ENCODE peak calls at places on chromosomes 11 and 22, in seven cellular contexts. V is mammary epithelial cell, N is body of pancreas, H is small intestine, D is PC-3, F is cardiac muscle cell, M is MM.1S. Y is an unnamed sample.
A peak's percentile ranks its signal among the peaks of the same experiment; 100 is the strongest.

GRCh38 chr22:24875862-24876506 is 70.0 kb downstream of the SGSM1 start:
- DNase-seq in V (no peak), N (no peak), H (no peak), D (peak; percentile 25), F (peak; percentile 46), M (peak; percentile 60), Y (peak; percentile 13)

GRCh38 chr22:36287881-36288515 is 35.1 kb downstream of the APOL1 start:
- DNase-seq in V (no peak), N (no peak), H (no peak), D (no peak), F (no peak), M (no peak), Y (no peak)

GRCh38 chr11:117179048-117179999 is 781 bp downstream of the SIDT2 start:
- DNase-seq in V (peak; percentile 17), N (no peak), H (peak; percentile 61), D (peak; percentile 25), F (peak; percentile 71), M (peak; percentile 26), Y (no peak)

GRCh38 chr11:101434241-101434640 is 149.6 kb downstream of the TRPC6 start:
- DNase-seq in V (peak; percentile 48), N (no peak), H (no peak), D (no peak), F (no peak), M (no peak), Y (no peak)

GRCh38 chr11:125995313-125995712 is 49.5 kb downstream of the VSIG10L2 start:
- DNase-seq in V (no peak), N (no peak), H (no peak), D (no peak), F (no peak), M (no peak), Y (no peak)

GRCh38 chr22:30217698-30218565 is 28.6 kb downstream of the LIF start:
- DNase-seq in V (peak; percentile 37), N (no peak), H (peak; percentile 40), D (no peak), F (no peak), M (no peak), Y (no peak)

GRCh38 chr22:22883090-22883727 is 4.4 kb upstream of the IGLL5 start:
- DNase-seq in V (no peak), N (no peak), H (no peak), D (no peak), F (no peak), M (no peak), Y (no peak)

GRCh38 chr22:25013634-25014033 is 61.1 kb downstream of the KIAA1671 start:
- DNase-seq in V (peak; percentile 52), N (no peak), H (peak; percentile 97), D (peak; percentile 68), F (no peak), M (no peak), Y (no peak)

GRCh38 chr22:46159777-46160176 is 9.5 kb downstream of the PPARA start:
- DNase-seq in V (peak; percentile 37), N (no peak), H (no peak), D (peak; percentile 73), F (no peak), M (no peak), Y (no peak)

GRCh38 chr22:40076702-40077645 is 82.2 kb downstream of the FAM83F start:
- DNase-seq in V (peak; percentile 12), N (no peak), H (no peak), D (peak; percentile 61), F (peak; percentile 6), M (no peak), Y (no peak)

GRCh38 chr11:662689-663274 is 25.7 kb downstream of the DRD4 start:
- DNase-seq in V (peak; percentile 35), N (peak; percentile 75), H (peak; percentile 67), D (peak; percentile 54), F (peak; percentile 68), M (peak; percentile 51), Y (no peak)

GRCh38 chr11:67304511-67305113 is 1.3 kb downstream of the SSH3 start:
- DNase-seq in V (no peak), N (no peak), H (no peak), D (no peak), F (no peak), M (no peak), Y (no peak)
- H3K27ac ChIP-seq in V (no peak overlapping the region), N (peak overlapping the region; percentile 75), H (no peak overlapping the region), D (no peak overlapping the region), F (no peak overlapping the region), M (no peak overlapping the region), Y (no peak overlapping the region)

GRCh38 chr11:124754710-124755109 is 2.7 kb upstream of the VSIG2 start:
- DNase-seq in V (no peak), N (no peak), H (no peak), D (no peak), F (no peak), M (no peak), Y (no peak)

GRCh38 chr11:124757320-124757719 is 4.8 kb downstream of the ESAM start:
- DNase-seq in V (no peak), N (no peak), H (no peak), D (no peak), F (no peak), M (no peak), Y (no peak)

GRCh38 chr11:124754309-124754708 is 2.3 kb upstream of the VSIG2 start:
- DNase-seq in V (no peak), N (no peak), H (no peak), D (peak; percentile 51), F (no peak), M (no peak), Y (no peak)

GRCh38 chr11:124756753-124757227 is 4.7 kb upstream of the VSIG2 start:
- DNase-seq in V (no peak), N (no peak), H (no peak), D (no peak), F (no peak), M (no peak), Y (no peak)

GRCh38 chr11:124756033-124756752 is 4.1 kb upstream of the VSIG2 start:
- DNase-seq in V (no peak), N (no peak), H (no peak), D (no peak), F (no peak), M (no peak), Y (no peak)
- H3K36me3 ChIP-seq in V (no peaks in the 10 kb centered on the region), N (no peaks in the 10 kb centered on the region), H (no peaks in the 10 kb centered on the region), D (no peaks in the 10 kb centered on the region), F (no peaks in the 10 kb centered on the region), M (no peaks in the 10 kb centered on the region), Y (no peaks in the 10 kb centered on the region)

DNA sequence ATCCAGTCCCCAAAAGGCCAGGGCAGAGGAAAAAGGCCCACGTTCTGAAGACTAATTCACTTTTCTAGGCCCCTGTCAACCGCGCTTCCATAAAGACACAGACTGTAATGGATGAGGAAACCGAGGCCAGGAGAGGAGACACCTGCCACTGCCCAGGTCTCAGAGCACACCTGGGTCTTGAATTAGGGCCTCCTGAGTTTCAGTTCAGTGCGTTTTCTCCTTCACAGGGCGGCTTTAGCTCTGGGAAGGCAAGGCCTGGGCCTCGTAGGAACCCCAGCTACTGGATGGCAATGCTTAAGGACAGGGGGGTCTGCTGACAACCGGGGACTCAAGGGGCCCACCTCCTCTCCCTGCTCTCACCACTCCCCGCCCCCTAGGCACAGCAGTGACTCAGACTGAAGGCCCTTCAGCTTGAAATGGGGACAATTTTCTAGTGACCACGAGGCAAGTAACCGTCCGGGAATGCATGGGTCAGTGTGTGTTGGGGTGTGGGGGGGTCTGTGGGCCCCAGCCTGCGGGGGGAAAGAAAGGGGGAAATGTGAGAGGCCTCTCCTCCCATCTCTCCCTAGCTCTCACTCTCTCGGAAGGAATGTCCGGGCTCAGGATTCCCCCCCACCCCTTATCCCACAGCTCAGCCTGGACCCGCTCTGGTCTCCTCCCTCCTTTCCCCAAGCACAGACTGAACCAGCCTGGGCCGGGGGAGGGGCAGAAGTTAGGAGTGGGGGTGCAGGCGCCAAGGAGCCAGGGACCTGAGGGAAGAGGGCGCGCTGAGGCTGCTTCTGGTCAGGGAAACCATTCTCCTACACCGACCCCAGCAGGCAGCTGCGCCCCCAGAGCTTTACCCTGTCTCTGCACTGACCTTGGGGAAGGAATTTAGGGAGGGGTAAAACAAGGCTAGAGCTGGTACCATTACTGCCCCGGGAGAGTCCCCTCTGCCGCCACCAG is 17.2 kb downstream of the CREB3L1 start:
- DNase-seq in V (no peak), N (no peak), H (no peak), D (peak; percentile 58), F (peak; percentile 88), M (no peak), Y (no peak)
- H3K4me1 ChIP-seq in V (peaks cover 20% of the 10 kb centered on the region), N (peaks cover 46% of the 10 kb centered on the region), H (no peaks in the 10 kb centered on the region), D (peaks cover 52% of the 10 kb centered on the region), F (peaks cover 34% of the 10 kb centered on the region), M (no peaks in the 10 kb centered on the region), Y (peaks cover 25% of the 10 kb centered on the region)

GRCh38 chr11:17828311-17828751 is 93.8 kb downstream of the KCNC1 start:
- DNase-seq in V (no peak), N (peak; percentile 47), H (no peak), D (no peak), F (peak; percentile 46), M (no peak), Y (no peak)

GRCh38 chr11:17831883-17832282 is 97.3 kb downstream of the KCNC1 start:
- DNase-seq in V (no peak), N (no peak), H (no peak), D (no peak), F (no peak), M (no peak), Y (no peak)

GRCh38 chr11:17822021-17822781 is 87.6 kb downstream of the KCNC1 start:
- DNase-seq in V (no peak), N (no peak), H (no peak), D (no peak), F (peak; percentile 83), M (no peak), Y (no peak)

GRCh38 chr11:17831228-17831627 is 96.6 kb downstream of the KCNC1 start:
- DNase-seq in V (no peak), N (no peak), H (no peak), D (no peak), F (no peak), M (no peak), Y (no peak)

GRCh38 chr11:17827006-17827405 is 92.4 kb downstream of the KCNC1 start:
- DNase-seq in V (no peak), N (no peak), H (no peak), D (peak; percentile 41), F (no peak), M (no peak), Y (peak; percentile 16)
- H3K27ac ChIP-seq in V (no peak overlapping the region), N (no peak overlapping the region), H (no peak overlapping the region), D (no peak overlapping the region), F (no peak overlapping the region), M (no peak overlapping the region), Y (no peak overlapping the region)

DNA sequence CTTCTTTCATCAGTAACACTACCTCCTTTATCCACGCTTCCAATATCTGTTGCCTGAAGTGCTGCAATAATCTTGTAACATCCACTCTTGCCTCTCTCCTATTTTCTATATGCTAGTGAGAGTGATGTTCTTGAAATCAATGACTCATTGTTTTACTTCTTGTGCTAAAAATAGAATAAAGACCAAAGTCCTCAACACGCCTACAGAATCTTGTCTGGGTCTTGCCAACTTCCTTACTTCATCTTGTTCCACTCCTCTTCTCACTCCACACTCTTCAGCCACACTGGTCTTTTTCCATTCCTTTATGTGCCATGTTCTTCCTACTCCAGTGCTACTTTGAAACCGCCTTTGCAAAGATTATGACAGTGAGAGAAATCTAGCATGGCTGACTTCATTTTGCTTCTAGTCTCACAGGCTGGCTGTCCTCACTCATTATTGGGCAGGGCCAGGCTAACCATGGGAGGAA is 136.4 kb downstream of the CCDC81 start:
- DNase-seq in V (peak; percentile 65), N (no peak), H (peak; percentile 89), D (peak; percentile 36), F (peak; percentile 78), M (no peak), Y (no peak)
- H3K36me3 ChIP-seq in V (no peaks in the 10 kb centered on the region), N (no peaks in the 10 kb centered on the region), H (no peaks in the 10 kb centered on the region), D (no peaks in the 10 kb centered on the region), F (no peaks in the 10 kb centered on the region), M (no peaks in the 10 kb centered on the region), Y (no peaks in the 10 kb centered on the region)